ENCODE peak calls at places on chromosomes 12 and 14, in five cellular contexts. X is stimulated activated CD4-positive, alpha-beta T cell treated with anti-CD3 and anti-CD28 coated beads, Interleukin-1b, Interleukin-23, amount 100 ng/mL, for 24 hours; V is naive thymus-derived CD8-positive, alpha-beta T cell; E is fibroblast of pulmonary artery; T is cardiac fibroblast. O is an unnamed sample.

GRCh38 chr12:110661337-110661972 is 27.5 kb downstream of the HVCN1 start:
- DNase-seq in E (no peak), V (peak), T (no peak), X (no peak), O (peak)

GRCh38 chr12:68349083-68349700 is 17.0 kb upstream of the MDM1 start:
- DNase-seq in E (no peak), X (no peak), V (no peak), T (no peak), O (no peak)

GRCh38 chr12:53049582-53050318 is at the start of gene TNS2:
- DNase-seq in E (peak), V (no peak), X (no peak), T (peak), O (no peak)

GRCh38 chr14:95097385-95097784 is 59.9 kb downstream of the DICER1 start:
- DNase-seq in E (peak), X (no peak), T (peak), V (no peak), O (no peak)

GRCh38 chr12:31896514-31897039 is 62.6 kb upstream of the RESF1 start:
- DNase-seq in E (peak), X (peak), V (peak), T (peak), O (peak)

GRCh38 chr12:59389968-59390576 is 205.8 kb upstream of the SLC16A7 start:
- DNase-seq in X (no peak), E (no peak), T (no peak), V (no peak), O (no peak)

GRCh38 chr12:120734210-120734609 is 8.6 kb downstream of the ACADS start:
- DNase-seq in T (no peak), X (no peak), E (no peak), V (no peak), O (no peak)

GRCh38 chr12:3704512-3705348 is 48.2 kb downstream of the CRACR2A start:
- DNase-seq in E (peak), V (no peak), X (no peak), T (peak), O (no peak)

GRCh38 chr12:55697686-55698085 is 10.0 kb downstream of the ITGA7 start:
- DNase-seq in V (no peak), T (no peak), E (no peak), X (no peak), O (no peak)

GRCh38 chr14:75771614-75772013 is 110.6 kb downstream of the TTLL5 start:
- DNase-seq in V (no peak), X (no peak), E (no peak), T (no peak), O (no peak)

GRCh38 chr14:104281768-104282301 is 143.4 kb downstream of the KIF26A start:
- DNase-seq in E (no peak), T (no peak), V (no peak), X (no peak), O (no peak)

GRCh38 chr14:22047105-22047504 is 373.5 kb upstream of the OR4E1 start:
- DNase-seq in T (no peak), V (peak), X (no peak), E (peak), O (peak)

GRCh38 chr12:120125792-120126634 is 9.5 kb upstream of the RAB35 start:
- DNase-seq in T (no peak), E (no peak), X (no peak), V (no peak), O (no peak)

GRCh38 chr12:24603371-24603770 is 345.5 kb downstream of the BCAT1 start:
- DNase-seq in E (no peak), V (no peak), T (no peak), X (no peak), O (no peak)

GRCh38 chr14:63275611-63276010 is 43.1 kb downstream of the GPHB5 start:
- DNase-seq in E (no peak), X (no peak), V (no peak), T (no peak), O (no peak)

GRCh38 chr14:49497725-49498348 is 88.3 kb downstream of the RPS29 start:
- DNase-seq in X (peak), E (peak), T (peak), V (peak), O (no peak)

GRCh38 chr12:12442548-12443071 is 85.7 kb downstream of the BORCS5 start:
- DNase-seq in X (no peak), V (no peak), E (peak), T (peak), O (no peak)

GRCh38 chr12:65608319-65608916 is 215.9 kb upstream of the HMGA2 start:
- DNase-seq in E (no peak), X (no peak), V (no peak), T (no peak), O (no peak)

GRCh38 chr12:132847363-132848356 is 19.0 kb upstream of the GOLGA3 start:
- DNase-seq in T (no peak), X (no peak), V (peak), E (no peak), O (no peak)

GRCh38 chr12:42372154-42372791 is 46.3 kb downstream of the PPHLN1 start:
- DNase-seq in X (no peak), V (peak), E (peak), T (peak), O (no peak)

GRCh38 chr12:58732894-58733293 is 187.4 kb downstream of the LRIG3 start:
- DNase-seq in X (no peak), E (peak), V (no peak), T (peak), O (no peak)

GRCh38 chr14:102510616-102511520 is 1.3 kb upstream of the ANKRD9 start:
- DNase-seq in V (no peak), T (no peak), E (no peak), X (no peak), O (no peak)